ENCODE peak calls at places on chromosomes 1 and 21, in five cellular contexts. S is neuronal stem cell, A is trophoblast cell, H is mesendoderm, P is IMR-90. D is an unnamed sample.

GRCh38 chr1:20031836-20032235 is 38.2 kb upstream of the PLA2G5 start:
- DNase-seq in P (no peak), S (no peak), H (no peak), A (no peak), D (no peak)

GRCh38 chr1:16430598-16430997 is 6.6 kb downstream of the SPATA21 start:
- DNase-seq in H (peak), A (no peak), P (no peak), S (no peak), D (peak)

GRCh38 chr1:25959626-25960025 is 38.2 kb downstream of the PAFAH2 start:
- DNase-seq in H (no peak), P (peak), S (no peak), A (no peak), D (no peak)

GRCh38 chr1:26016258-26016943 is 5.2 kb upstream of the EXTL1 start:
- DNase-seq in P (peak), A (no peak), S (no peak), H (no peak), D (no peak)

GRCh38 chr1:205568469-205569361 is 63.1 kb downstream of the ELK4 start:
- DNase-seq in P (no peak), H (no peak), A (no peak), S (no peak), D (no peak)

GRCh38 chr21:39452207-39452964 is 616 bp downstream of the SH3BGR start:
- DNase-seq in H (no peak), P (peak), S (no peak), A (no peak), D (no peak)

GRCh38 chr1:152580433-152580832 is at the start of gene LCE3D:
- DNase-seq in P (peak), H (no peak), A (peak), S (no peak), D (no peak)

GRCh38 chr1:202283991-202284390 is 57.7 kb downstream of the UBE2T start:
- DNase-seq in H (peak), S (no peak), P (peak), A (peak), D (no peak)

GRCh38 chr1:186536272-186536905 is 75.5 kb upstream of the PDC start:
- DNase-seq in A (no peak), H (no peak), S (no peak), P (peak), D (no peak)

GRCh38 chr1:183318433-183318832 is 99.7 kb downstream of the NMNAT2 start:
- DNase-seq in H (peak), A (peak), P (peak), S (no peak), D (peak)

GRCh38 chr1:240797050-240797449 is 185.1 kb upstream of the GREM2 start:
- DNase-seq in H (peak), S (no peak), P (peak), A (peak), D (no peak)

DNA sequence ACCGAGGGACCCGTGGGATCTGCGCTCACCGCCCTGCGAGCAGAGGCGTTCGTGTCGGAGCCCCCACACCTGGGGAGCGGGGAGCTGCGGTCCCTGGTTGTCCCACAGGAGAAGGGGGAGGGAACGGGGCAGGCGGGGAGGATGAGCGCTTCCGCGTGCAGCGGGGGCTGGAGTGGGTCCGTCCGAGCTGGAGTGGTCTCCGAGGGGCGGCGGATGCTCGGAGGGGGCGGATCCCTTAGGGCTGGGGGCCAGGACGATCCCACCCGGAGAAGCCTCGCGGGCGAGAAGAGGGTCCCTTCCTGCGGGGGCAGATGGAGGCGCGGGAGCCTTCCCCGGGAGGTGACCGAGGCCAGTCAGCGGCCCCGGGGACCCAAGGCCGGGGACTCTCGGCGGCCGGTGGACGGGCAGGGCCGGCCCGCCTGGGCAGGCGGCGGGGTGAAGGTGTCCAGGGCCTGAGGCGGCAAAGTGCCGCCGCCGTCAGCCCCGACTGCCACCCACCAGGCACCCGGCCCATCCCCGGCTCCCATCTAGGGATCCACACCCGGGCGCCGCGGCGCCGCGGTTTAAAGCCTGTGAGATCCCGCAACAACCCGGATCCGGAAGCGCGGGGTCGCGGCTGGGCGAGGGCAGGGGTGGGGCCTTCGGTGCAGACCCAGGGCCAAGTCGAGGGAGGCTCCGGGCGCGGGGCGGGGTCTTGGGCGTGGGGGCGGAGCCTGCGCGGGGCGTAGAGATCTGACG is 5.3 kb upstream of the CCDC27 start:
- DNase-seq in H (peak), S (peak), A (peak), P (peak), D (peak)
- H4K8ac ChIP-seq in H (no peak), S (no peak), A (peak), P (peak), D (no peak)

DNA sequence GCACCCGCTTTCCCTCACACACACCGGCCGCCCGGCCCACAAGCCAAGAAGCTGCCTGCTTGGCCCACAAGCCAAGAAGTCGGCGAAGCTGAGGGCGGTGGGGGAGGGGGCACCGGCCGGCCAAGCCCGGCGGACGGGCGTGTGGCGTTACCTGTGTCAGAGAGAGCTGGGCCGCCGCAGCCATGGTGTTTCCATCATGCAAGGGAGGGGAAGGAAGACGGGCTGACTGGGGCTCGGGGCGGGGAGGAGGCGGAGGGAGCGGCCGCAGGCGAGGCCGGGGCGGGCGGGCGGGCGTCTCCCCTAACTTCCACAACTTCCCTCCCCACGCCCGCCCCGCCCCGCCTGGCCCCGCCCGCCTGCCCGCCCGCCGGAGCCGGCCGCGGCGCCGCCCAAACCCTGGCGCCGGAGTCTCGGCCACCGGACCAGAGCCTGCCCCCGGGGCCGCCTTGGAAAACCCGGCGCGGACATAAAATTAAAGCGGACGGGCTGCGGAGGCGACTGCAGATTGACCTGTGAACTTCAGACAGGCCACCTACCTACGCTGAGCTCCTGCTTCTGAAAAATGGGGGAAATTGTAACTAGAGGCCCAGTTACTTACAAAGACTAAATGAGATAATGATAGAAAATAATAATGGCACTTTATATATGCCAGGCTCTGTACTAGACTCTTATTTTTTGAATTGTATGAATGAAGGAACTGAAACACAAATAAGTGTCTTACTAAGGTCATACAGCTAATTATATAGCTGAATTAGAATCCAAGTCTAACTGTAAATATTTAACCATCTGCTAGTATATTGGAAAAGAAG is at the start of gene EPS15:
- DNase-seq in S (peak), P (peak), H (peak), A (peak), D (peak)
- H3K4ac ChIP-seq in S (peak), P (peak), H (peak), A (peak), D (no peak)

GRCh38 chr1:212035123-212035834 is at the start of the genes DTL and INTS7:
- DNase-seq in H (peak), P (peak), A (peak), S (peak), D (peak)
- H4K8ac ChIP-seq in H (no peak), P (peak), A (peak), S (no peak), D (no peak)

DNA sequence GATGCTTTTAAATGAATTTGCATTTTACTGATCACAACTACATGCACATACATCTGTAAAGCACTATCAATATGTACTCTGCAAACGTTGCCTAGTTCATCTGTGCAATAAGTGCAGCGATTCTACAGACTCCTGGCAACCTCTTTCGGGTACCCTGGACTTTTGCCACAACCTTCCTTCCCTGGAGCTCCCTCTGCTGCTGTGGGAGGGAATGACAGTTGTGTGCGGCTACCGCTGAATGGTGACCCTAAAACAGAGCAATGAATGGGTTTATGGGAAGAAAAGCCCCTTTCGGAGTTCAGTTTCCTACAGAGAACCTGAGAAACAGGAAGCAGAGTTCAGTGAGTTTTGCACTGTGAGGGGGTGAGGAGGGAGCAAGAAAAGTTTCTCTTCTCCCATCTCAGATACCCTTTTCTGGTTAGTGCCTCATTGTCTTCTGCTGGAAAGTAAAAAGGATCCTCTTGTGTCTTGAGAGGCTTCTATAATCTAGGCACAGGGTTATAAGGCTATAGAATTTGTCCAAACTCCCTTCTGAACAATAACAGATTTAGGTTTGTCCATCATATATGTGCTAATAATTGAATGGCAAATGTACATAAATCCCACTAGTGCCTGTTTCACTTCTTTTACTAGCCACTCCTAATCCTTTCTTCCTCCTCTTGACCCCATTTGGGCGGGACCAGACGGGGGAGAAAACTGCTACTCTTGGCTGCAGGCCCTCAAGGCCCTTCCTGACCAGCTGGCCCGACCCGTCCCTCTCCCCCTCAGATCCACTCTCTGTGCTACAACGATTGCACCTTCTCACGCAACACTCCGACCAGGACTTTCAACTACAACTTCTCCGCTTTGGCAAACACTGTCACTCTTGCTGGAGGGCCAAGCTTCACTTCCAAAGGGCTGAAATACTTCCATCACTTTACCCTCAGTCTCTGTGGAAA is 19.8 kb upstream of the SARS1 start:
- DNase-seq in P (no peak), A (peak), S (peak), H (peak), D (peak)
- H3K4ac ChIP-seq in P (peak), A (no peak), S (no peak), H (no peak), D (no peak)

D was measured in H9.